ENCODE peak calls at places on chromosomes 2 and 18, in five cellular contexts. One of them, this sample, is unnamed.

GRCh38 chr18:12048827-12049175 is 44.8 kb upstream of the ANKRD62 start:
- DNase-seq in left ventricle myocardium superior: no peak
- DNase-seq in activated T-helper 1 cell treated with Interleukin-2 at 50 U/mL for 16 hours: no peak
- DNase-seq in chondrocyte: no peak
- DNase-seq in lower leg skin: peak
- DNase-seq in this sample: no peak

GRCh38 chr2:149020432-149020851 is 18.1 kb upstream of the LYPD6B start:
- DNase-seq in left ventricle myocardium superior: no peak
- DNase-seq in activated T-helper 1 cell treated with Interleukin-2 at 50 U/mL for 16 hours: no peak
- DNase-seq in chondrocyte: no peak
- DNase-seq in lower leg skin: no peak
- DNase-seq in this sample: no peak

GRCh38 chr2:217933326-217933993 is 69.3 kb downstream of the TNS1 start:
- DNase-seq in left ventricle myocardium superior: peak
- DNase-seq in activated T-helper 1 cell treated with Interleukin-2 at 50 U/mL for 16 hours: no peak
- DNase-seq in chondrocyte: no peak
- DNase-seq in lower leg skin: no peak
- DNase-seq in this sample: no peak

GRCh38 chr2:21970971-21971370 is 847.2 kb downstream of the TDRD15 start:
- DNase-seq in left ventricle myocardium superior: no peak
- DNase-seq in activated T-helper 1 cell treated with Interleukin-2 at 50 U/mL for 16 hours: no peak
- DNase-seq in chondrocyte: no peak
- DNase-seq in lower leg skin: no peak
- DNase-seq in this sample: no peak

GRCh38 chr2:219297766-219298456 is 11.3 kb downstream of the PTPRN start:
- DNase-seq in left ventricle myocardium superior: no peak
- DNase-seq in activated T-helper 1 cell treated with Interleukin-2 at 50 U/mL for 16 hours: no peak
- DNase-seq in chondrocyte: no peak
- DNase-seq in lower leg skin: peak
- DNase-seq in this sample: no peak

GRCh38 chr18:12597775-12598174 is 60.1 kb downstream of the SPIRE1 start:
- DNase-seq in left ventricle myocardium superior: peak
- DNase-seq in activated T-helper 1 cell treated with Interleukin-2 at 50 U/mL for 16 hours: no peak
- DNase-seq in chondrocyte: no peak
- DNase-seq in lower leg skin: no peak
- DNase-seq in this sample: peak

GRCh38 chr2:39999864-40000263 is 220.8 kb upstream of the THUMPD2 start:
- DNase-seq in left ventricle myocardium superior: no peak
- DNase-seq in activated T-helper 1 cell treated with Interleukin-2 at 50 U/mL for 16 hours: no peak
- DNase-seq in chondrocyte: no peak
- DNase-seq in lower leg skin: no peak
- DNase-seq in this sample: no peak

GRCh38 chr2:10830203-10830602 is 17.6 kb upstream of the PDIA6 start:
- DNase-seq in left ventricle myocardium superior: no peak
- DNase-seq in activated T-helper 1 cell treated with Interleukin-2 at 50 U/mL for 16 hours: no peak
- DNase-seq in chondrocyte: no peak
- DNase-seq in lower leg skin: no peak
- DNase-seq in this sample: no peak

GRCh38 chr2:102848366-102848839 is 86.6 kb downstream of the TMEM182 start:
- DNase-seq in left ventricle myocardium superior: peak
- DNase-seq in activated T-helper 1 cell treated with Interleukin-2 at 50 U/mL for 16 hours: no peak
- DNase-seq in chondrocyte: no peak
- DNase-seq in lower leg skin: no peak
- DNase-seq in this sample: peak

GRCh38 chr2:101897301-101897700 is 94.5 kb upstream of the IL1R2 start:
- DNase-seq in left ventricle myocardium superior: no peak
- DNase-seq in activated T-helper 1 cell treated with Interleukin-2 at 50 U/mL for 16 hours: no peak
- DNase-seq in chondrocyte: no peak
- DNase-seq in lower leg skin: no peak
- DNase-seq in this sample: no peak

GRCh38 chr2:175840261-175840660 is 161.8 kb downstream of the LNPK start:
- DNase-seq in left ventricle myocardium superior: no peak
- DNase-seq in activated T-helper 1 cell treated with Interleukin-2 at 50 U/mL for 16 hours: no peak
- DNase-seq in chondrocyte: no peak
- DNase-seq in lower leg skin: no peak
- DNase-seq in this sample: no peak

GRCh38 chr2:1743396-1744150 is 742 bp downstream of the PXDN start:
- DNase-seq in left ventricle myocardium superior: peak
- DNase-seq in activated T-helper 1 cell treated with Interleukin-2 at 50 U/mL for 16 hours: no peak
- DNase-seq in chondrocyte: peak
- DNase-seq in lower leg skin: peak
- DNase-seq in this sample: peak

GRCh38 chr2:219230201-219230540 is 565 bp downstream of the ANKZF1 start:
- DNase-seq in left ventricle myocardium superior: peak
- DNase-seq in activated T-helper 1 cell treated with Interleukin-2 at 50 U/mL for 16 hours: no peak
- DNase-seq in chondrocyte: no peak
- DNase-seq in lower leg skin: no peak
- DNase-seq in this sample: no peak

GRCh38 chr2:239964399-239965185 is 60.5 kb downstream of the NDUFA10 start:
- DNase-seq in left ventricle myocardium superior: no peak
- DNase-seq in activated T-helper 1 cell treated with Interleukin-2 at 50 U/mL for 16 hours: no peak
- DNase-seq in chondrocyte: no peak
- DNase-seq in lower leg skin: no peak
- DNase-seq in this sample: no peak

GRCh38 chr2:23595601-23596251 is 210.7 kb downstream of the KLHL29 start:
- DNase-seq in left ventricle myocardium superior: peak
- DNase-seq in activated T-helper 1 cell treated with Interleukin-2 at 50 U/mL for 16 hours: no peak
- DNase-seq in chondrocyte: peak
- DNase-seq in lower leg skin: no peak
- DNase-seq in this sample: peak

GRCh38 chr2:231133365-231134114 is 8.7 kb upstream of the HTR2B start:
- DNase-seq in left ventricle myocardium superior: no peak
- DNase-seq in activated T-helper 1 cell treated with Interleukin-2 at 50 U/mL for 16 hours: no peak
- DNase-seq in chondrocyte: no peak
- DNase-seq in lower leg skin: no peak
- DNase-seq in this sample: no peak

GRCh38 chr18:61896767-61897166 is 4.0 kb upstream of the RNF152 start:
- DNase-seq in left ventricle myocardium superior: peak
- DNase-seq in activated T-helper 1 cell treated with Interleukin-2 at 50 U/mL for 16 hours: no peak
- DNase-seq in chondrocyte: no peak
- DNase-seq in lower leg skin: peak
- DNase-seq in this sample: peak

GRCh38 chr2:19799881-19800780 is 101.7 kb downstream of the TTC32 start:
- DNase-seq in left ventricle myocardium superior: no peak
- DNase-seq in activated T-helper 1 cell treated with Interleukin-2 at 50 U/mL for 16 hours: no peak
- DNase-seq in chondrocyte: no peak
- DNase-seq in lower leg skin: no peak
- DNase-seq in this sample: no peak

GRCh38 chr2:191051825-191052778 is 38.1 kb upstream of the STAT1 start:
- DNase-seq in left ventricle myocardium superior: no peak
- DNase-seq in activated T-helper 1 cell treated with Interleukin-2 at 50 U/mL for 16 hours: no peak
- DNase-seq in chondrocyte: no peak
- DNase-seq in lower leg skin: no peak
- DNase-seq in this sample: no peak

GRCh38 chr18:36058674-36059073 is 8.7 kb downstream of the RPRD1A start:
- DNase-seq in left ventricle myocardium superior: no peak
- DNase-seq in activated T-helper 1 cell treated with Interleukin-2 at 50 U/mL for 16 hours: no peak
- DNase-seq in chondrocyte: no peak
- DNase-seq in lower leg skin: no peak
- DNase-seq in this sample: no peak